ENCODE peak calls at places on chromosomes 6 and 20, in four cellular contexts. W is progenitor cell of endocrine pancreas, K is Calu3, R is fibroblast of pulmonary artery. B is an unnamed sample.

GRCh38 chr6:91704531-91704930 is 1117.7 kb upstream of the MAP3K7 start:
- DNase-seq in K (no peak), W (no peak), R (peak), B (no peak)

GRCh38 chr6:87059943-87060342 is 35.0 kb downstream of the CGA start:
- DNase-seq in W (no peak), K (no peak), R (no peak), B (no peak)

GRCh38 chr6:15628499-15629131 is 34.2 kb downstream of the DTNBP1 start:
- DNase-seq in W (no peak), K (no peak), R (peak), B (no peak)

GRCh38 chr6:112457891-112458290 is 110.8 kb downstream of the RFPL4B start:
- DNase-seq in W (no peak), R (peak), K (no peak), B (no peak)

GRCh38 chr20:49450281-49450707 is 32.2 kb downstream of the KCNB1 start:
- DNase-seq in R (no peak), K (no peak), W (no peak), B (no peak)

GRCh38 chr6:26217714-26218075 is 130.5 kb downstream of the HFE start:
- DNase-seq in R (peak), W (no peak), K (no peak), B (no peak)

GRCh38 chr20:2327620-2328555 is 32.1 kb downstream of the TGM3 start:
- DNase-seq in R (no peak), K (no peak), W (no peak), B (no peak)

GRCh38 chr6:137692806-137693205 is 174.3 kb upstream of the TNFAIP3 start:
- DNase-seq in K (no peak), R (peak), W (no peak), B (no peak)

GRCh38 chr20:4898282-4898681 is 103.0 kb downstream of the SLC23A2 start:
- DNase-seq in W (no peak), K (peak), R (peak), B (no peak)

GRCh38 chr20:61166324-61166723 is 85.7 kb upstream of the CDH4 start:
- DNase-seq in K (no peak), W (no peak), R (peak), B (no peak)

GRCh38 chr6:44058617-44059358 is 68.5 kb downstream of the MRPL14 start:
- DNase-seq in K (peak), W (no peak), R (peak), B (no peak)

GRCh38 chr20:59810376-59811187 is 122.9 kb downstream of the SYCP2 start:
- DNase-seq in W (no peak), K (no peak), R (no peak), B (no peak)

GRCh38 chr20:43511879-43512278 is 4.4 kb downstream of the L3MBTL1 start:
- DNase-seq in K (no peak), R (no peak), W (no peak), B (no peak)

GRCh38 chr20:7540923-7541322 is 399.3 kb downstream of the HAO1 start:
- DNase-seq in K (no peak), R (peak), W (no peak), B (no peak)

GRCh38 chr20:15848126-15848525 is 725.1 kb downstream of the KIF16B start:
- DNase-seq in K (no peak), W (no peak), R (no peak), B (no peak)

GRCh38 chr20:8774412-8774811 is 294.5 kb upstream of the PLCB4 start:
- DNase-seq in W (no peak), K (no peak), R (no peak), B (no peak)

GRCh38 chr6:166036321-166037105 is 131.1 kb downstream of the TBXT start:
- DNase-seq in K (no peak), W (no peak), R (no peak), B (no peak)

GRCh38 chr6:25010917-25011625 is 75.3 kb upstream of the RIPOR2 start:
- DNase-seq in K (no peak), R (peak), W (no peak), B (no peak)

GRCh38 chr6:135116566-135116965 is 61.9 kb upstream of the HBS1L start:
- DNase-seq in K (no peak), R (no peak), W (no peak), B (no peak)

GRCh38 chr20:42587427-42587826 is 602.3 kb downstream of the PTPRT start:
- DNase-seq in W (no peak), R (no peak), K (no peak), B (no peak)

GRCh38 chr20:4217349-4217761 is 202.0 kb upstream of the RNF24 start:
- DNase-seq in R (no peak), W (no peak), K (no peak), B (no peak)

GRCh38 chr20:7392551-7392950 is 547.7 kb downstream of the HAO1 start:
- DNase-seq in K (no peak), W (no peak), R (peak), B (no peak)

GRCh38 chr6:36364669-36365479 is 22.6 kb downstream of the ETV7 start:
- DNase-seq in K (peak), W (no peak), R (peak), B (no peak)

GRCh38 chr6:45072673-45073072 is 255.5 kb upstream of the RUNX2 start:
- DNase-seq in K (no peak), R (peak), W (no peak), B (no peak)

GRCh38 chr6:12233693-12234551 is 56.2 kb upstream of the EDN1 start:
- DNase-seq in R (peak), W (no peak), K (peak), B (no peak)

GRCh38 chr6:34288581-34288980 is 39.8 kb upstream of the SMIM29 start:
- DNase-seq in R (no peak), W (no peak), K (no peak), B (no peak)

GRCh38 chr6:124055986-124056385 is 252.3 kb downstream of the NKAIN2 start:
- DNase-seq in K (no peak), W (no peak), R (no peak), B (no peak)

GRCh38 chr20:57840504-57841296 is 130.9 kb upstream of the PMEPA1 start:
- DNase-seq in W (no peak), K (no peak), R (no peak), B (no peak)

GRCh38 chr6:34680802-34681515 is 15.6 kb downstream of the ILRUN start:
- DNase-seq in R (peak), W (no peak), K (peak), B (no peak)

GRCh38 chr6:146741609-146742008 is 142.8 kb downstream of the ADGB start:
- DNase-seq in W (no peak), R (peak), K (no peak), B (no peak)

GRCh38 chr20:1391640-1392442 is 1.0 kb downstream of the FKBP1A start:
- DNase-seq in K (no peak), R (peak), W (no peak), B (no peak)

GRCh38 chr6:81734081-81734480 is 18.4 kb downstream of the TENT5A start:
- DNase-seq in W (no peak), R (peak), K (no peak), B (no peak)

GRCh38 chr20:44411020-44411756 is 55.7 kb downstream of the HNF4A start:
- DNase-seq in R (no peak), W (no peak), K (no peak), B (no peak)

GRCh38 chr20:37081717-37082289 is 14.0 kb downstream of the RBL1 start:
- DNase-seq in W (no peak), R (no peak), K (no peak), B (no peak)

GRCh38 chr6:43308101-43308989 is at the start of gene CRIP3:
- DNase-seq in W (no peak), R (peak), K (peak), B (no peak)

GRCh38 chr6:35713426-35713825 is 23.4 kb upstream of the ARMC12 start:
- DNase-seq in W (no peak), R (no peak), K (no peak), B (no peak)

GRCh38 chr20:20358801-20359200 is 9.1 kb upstream of the INSM1 start:
- DNase-seq in K (no peak), W (no peak), R (no peak), B (no peak)

GRCh38 chr20:20360464-20360863 is 7.4 kb upstream of the INSM1 start:
- DNase-seq in K (no peak), W (peak), R (peak), B (no peak)

GRCh38 chr20:20362774-20363435 is 5.0 kb upstream of the INSM1 start:
- DNase-seq in R (no peak), K (no peak), W (peak), B (no peak)

GRCh38 chr20:20363449-20364015 is 4.4 kb upstream of the INSM1 start:
- DNase-seq in W (peak), K (no peak), R (no peak), B (no peak)

GRCh38 chr20:20359628-20360027 is 8.3 kb upstream of the INSM1 start:
- DNase-seq in W (no peak), R (no peak), K (no peak), B (no peak)
- TF ChIP-seq CTCF in W (no peak), R (no peak), K (no peak), B (no peak)

DNA sequence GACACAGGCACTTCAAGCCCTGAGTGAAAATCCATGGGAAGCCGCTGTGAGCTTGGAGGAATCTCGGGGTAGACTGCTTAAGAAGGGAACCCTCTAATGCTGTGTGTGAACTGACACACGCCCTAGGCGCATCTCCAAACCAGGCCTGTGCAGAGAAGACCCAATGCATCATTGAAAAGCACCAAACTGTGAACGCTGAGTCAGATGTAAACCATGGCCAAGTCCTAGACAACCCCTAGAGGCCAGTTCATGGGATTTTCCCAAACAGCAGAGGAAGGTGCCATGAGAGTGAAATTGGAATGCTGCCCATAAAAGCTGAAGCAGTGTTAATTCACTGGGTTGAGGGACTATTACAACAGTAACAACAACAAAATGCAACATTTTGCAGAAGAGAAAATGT is 296.5 kb downstream of the SMOC2 start:
- DNase-seq in W (no peak), K (peak), R (no peak), B (no peak)
- TF ChIP-seq CTCF in W (no peak), K (no peak), R (no peak), B (no peak)

GRCh38 chr6:108441141-108441540 is 119.6 kb upstream of the FOXO3 start:
- DNase-seq in R (peak), W (no peak), K (no peak), B (no peak)

GRCh38 chr6:108436771-108437170 is 123.9 kb upstream of the FOXO3 start:
- DNase-seq in K (no peak), W (no peak), R (no peak), B (no peak)

GRCh38 chr6:108437821-108438220 is 122.9 kb upstream of the FOXO3 start:
- DNase-seq in W (no peak), K (no peak), R (no peak), B (no peak)

GRCh38 chr6:108435391-108435790 is 125.3 kb upstream of the FOXO3 start:
- DNase-seq in W (no peak), K (no peak), R (no peak), B (no peak)

GRCh38 chr6:108438918-108439317 is 121.8 kb upstream of the FOXO3 start:
- DNase-seq in W (no peak), K (no peak), R (no peak), B (no peak)
- TF ChIP-seq CTCF in W (no peak), K (no peak), R (no peak), B (no peak)

GRCh38 chr6:163443985-163444553 is 29.6 kb downstream of the QKI start:
- DNase-seq in R (no peak), K (no peak), W (no peak), B (no peak)
- TF ChIP-seq CTCF in R (peak), K (no peak), W (peak), B (no peak)

GRCh38 chr20:40666336-40666735 is 22.7 kb downstream of the MAFB start:
- DNase-seq in W (no peak), R (no peak), K (no peak), B (no peak)
- TF ChIP-seq CTCF in W (no peak), R (no peak), K (no peak), B (no peak)

DNA sequence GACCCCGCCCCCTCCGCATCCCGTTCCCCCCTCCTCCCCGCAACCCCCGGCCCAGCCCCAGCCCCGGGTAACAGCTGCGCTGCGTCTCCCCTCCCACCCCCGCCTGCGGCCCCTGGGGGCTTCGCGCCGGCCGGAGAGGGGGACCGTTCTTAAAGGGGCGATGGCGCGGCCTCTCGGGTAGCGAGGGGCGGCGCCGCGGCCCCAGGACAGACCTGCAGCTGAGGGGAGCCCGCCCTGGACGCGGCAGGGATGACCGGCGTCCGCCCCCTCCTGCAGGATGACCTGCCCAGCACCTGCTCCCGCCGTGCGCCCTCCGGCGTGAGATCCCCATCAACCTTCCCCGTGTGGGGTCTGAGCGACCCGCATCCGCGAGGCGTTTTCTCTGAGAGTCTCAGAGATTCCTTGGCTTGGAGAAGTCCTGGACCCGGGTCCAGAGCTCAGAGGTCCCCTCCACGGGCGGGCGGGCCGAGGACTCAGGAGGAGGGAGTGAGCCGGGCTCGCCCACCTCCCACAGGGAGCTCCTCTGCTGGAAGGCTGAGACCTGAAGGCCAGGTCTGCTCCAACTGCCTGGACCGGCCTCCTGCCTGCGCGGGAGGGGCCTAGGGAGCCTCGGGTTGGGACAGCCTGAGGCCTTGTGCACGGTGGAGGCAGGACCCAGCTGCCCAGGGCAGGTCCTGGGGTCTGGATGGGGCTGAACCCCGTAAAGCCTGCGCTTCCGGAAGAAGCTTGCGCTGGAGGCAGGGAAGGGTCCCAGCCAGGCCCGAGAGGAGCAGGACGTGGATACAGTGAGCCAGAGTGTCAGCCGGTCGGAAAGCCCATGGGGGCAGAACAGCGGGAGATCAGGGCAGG is 497 bp upstream of the NKAIN4 start:
- DNase-seq in R (no peak), W (no peak), K (no peak), B (no peak)
- TF ChIP-seq CTCF in R (no peak), W (peak), K (no peak), B (no peak)

B was measured in D721Med.